ENCODE peak calls at places on chromosomes 16 and 17, in five cellular contexts. Q is effector memory CD4-positive, alpha-beta T cell; C is activated CD8-positive, alpha-beta T cell treated with anti-CD3 and anti-CD28 coated beads for 36 hours; V is activated naive CD4-positive, alpha-beta T cell; M is mesenteric fat pad. I is an unnamed sample.

GRCh38 chr17:45138911-45139532 is 3.5 kb downstream of the ACBD4 start:
- DNase-seq in Q (no peak), C (no peak), V (no peak), M (no peak), I (no peak)

GRCh38 chr16:4636196-4636595 is 11.6 kb downstream of the MGRN1 start:
- DNase-seq in Q (no peak), C (no peak), V (no peak), M (no peak), I (no peak)

GRCh38 chr17:79970576-79971068 is 65.0 kb downstream of the TBC1D16 start:
- DNase-seq in Q (no peak), C (peak), V (no peak), M (peak), I (no peak)

GRCh38 chr16:74892574-74893461 is 92.1 kb downstream of the WDR59 start:
- DNase-seq in Q (no peak), C (no peak), V (no peak), M (no peak), I (no peak)

GRCh38 chr16:67782567-67783352 is 23.6 kb downstream of the RANBP10 start:
- DNase-seq in Q (no peak), C (no peak), V (no peak), M (no peak), I (no peak)

GRCh38 chr17:80778716-80779115 is 212.9 kb upstream of the CHMP6 start:
- DNase-seq in Q (no peak), C (no peak), V (no peak), M (peak), I (no peak)

GRCh38 chr17:73747221-73748002 is 103.2 kb upstream of the SDK2 start:
- DNase-seq in Q (no peak), C (no peak), V (no peak), M (no peak), I (no peak)

GRCh38 chr17:9022553-9023388 is 1.5 kb downstream of the NTN1 start:
- DNase-seq in Q (no peak), C (peak), V (no peak), M (no peak), I (no peak)

GRCh38 chr17:55442953-55443683 is 21.5 kb upstream of the MMD start:
- DNase-seq in Q (no peak), C (no peak), V (no peak), M (no peak), I (no peak)

GRCh38 chr16:15716694-15717447 is 66.8 kb downstream of the NDE1 start:
- DNase-seq in Q (no peak), C (no peak), V (no peak), M (no peak), I (no peak)

GRCh38 chr17:14630025-14630424 is 329.1 kb downstream of the HS3ST3B1 start:
- DNase-seq in Q (no peak), C (no peak), V (no peak), M (no peak), I (no peak)

GRCh38 chr16:22192261-22193133 is 13.6 kb upstream of the EEF2K start:
- DNase-seq in Q (peak), C (peak), V (peak), M (peak), I (peak)